ENCODE peak calls at places on chromosomes 4 and X, in four cellular contexts. K is cardiac fibroblast, I is BJ, D is GM12865. Q is an unnamed sample.

GRCh38 chrX:69144854-69145253 is 20.4 kb downstream of the PJA1 start:
- DNase-seq in K (no peak), D (no peak), I (no peak), Q (peak)

GRCh38 chrX:17563515-17563914 is 173.8 kb upstream of the SCML1 start:
- DNase-seq in K (no peak), D (no peak), I (no peak), Q (no peak)

GRCh38 chr4:69744157-69744478 is 16.3 kb downstream of the SULT1B1 start:
- DNase-seq in I (no peak), K (no peak), D (no peak), Q (peak)

GRCh38 chr4:54542119-54542438 is 115.7 kb upstream of the KIT start:
- DNase-seq in D (no peak), I (no peak), K (no peak), Q (no peak)

GRCh38 chr4:77100234-77100633 is 24.4 kb upstream of the CCNI start:
- DNase-seq in I (no peak), D (no peak), K (peak), Q (no peak)

GRCh38 chr4:139177049-139177887 is at the start of gene ELF2:
- DNase-seq in I (no peak), K (peak), D (peak), Q (peak)

GRCh38 chr4:171846232-171846631 is 33.0 kb downstream of the GALNTL6 start:
- DNase-seq in K (peak), D (peak), I (no peak), Q (no peak)

GRCh38 chr4:39452153-39452859 is 6.4 kb downstream of the RPL9 start:
- DNase-seq in K (no peak), D (no peak), I (no peak), Q (no peak)

GRCh38 chr4:26130173-26130572 is 190.6 kb upstream of the RBPJ start:
- DNase-seq in K (no peak), I (no peak), D (peak), Q (no peak)

GRCh38 chrX:113929004-113929403 is 654.9 kb upstream of the HTR2C start:
- DNase-seq in K (peak), D (peak), I (no peak), Q (no peak)

GRCh38 chr4:124907881-124908280 is 195.3 kb upstream of the ANKRD50 start:
- DNase-seq in K (peak), D (no peak), I (peak), Q (no peak)

GRCh38 chr4:121599049-121599448 is 97.7 kb downstream of the ANXA5 start:
- DNase-seq in K (no peak), D (no peak), I (no peak), Q (no peak)

GRCh38 chr4:121594796-121595526 is 101.8 kb downstream of the ANXA5 start:
- DNase-seq in I (peak), K (peak), D (no peak), Q (no peak)

GRCh38 chr4:121597346-121597934 is 99.3 kb downstream of the ANXA5 start:
- DNase-seq in K (no peak), I (no peak), D (peak), Q (no peak)

DNA sequence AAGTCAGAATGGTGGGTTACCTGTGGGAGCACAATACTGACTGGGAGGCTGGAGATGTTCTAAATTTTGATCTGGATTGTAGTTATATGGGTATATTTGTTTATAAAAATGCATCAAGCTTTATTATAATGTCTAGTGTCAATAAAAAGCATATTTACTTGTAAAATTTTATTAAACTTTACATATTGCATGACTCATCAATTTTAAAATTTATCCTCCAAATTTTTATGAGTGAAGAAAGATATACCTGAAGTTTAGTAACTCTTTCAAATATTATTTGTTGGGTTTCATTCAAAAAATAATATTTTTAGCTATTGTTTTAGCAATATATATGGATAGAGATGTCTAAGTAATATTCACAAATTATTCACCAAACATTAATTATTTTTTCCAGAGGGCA is 103.0 kb downstream of the ANXA5 start:
- DNase-seq in I (no peak), D (no peak), K (no peak), Q (no peak)
- TF ChIP-seq CTCF in I (no peak), D (no peak), K (no peak), Q (no peak)

GRCh38 chr4:109798866-109799265 is 2.9 kb downstream of the CFI start:
- DNase-seq in K (no peak), I (no peak), D (no peak), Q (no peak)
- TF ChIP-seq CTCF in K (no peak), I (no peak), D (no peak), Q (no peak)

DNA sequence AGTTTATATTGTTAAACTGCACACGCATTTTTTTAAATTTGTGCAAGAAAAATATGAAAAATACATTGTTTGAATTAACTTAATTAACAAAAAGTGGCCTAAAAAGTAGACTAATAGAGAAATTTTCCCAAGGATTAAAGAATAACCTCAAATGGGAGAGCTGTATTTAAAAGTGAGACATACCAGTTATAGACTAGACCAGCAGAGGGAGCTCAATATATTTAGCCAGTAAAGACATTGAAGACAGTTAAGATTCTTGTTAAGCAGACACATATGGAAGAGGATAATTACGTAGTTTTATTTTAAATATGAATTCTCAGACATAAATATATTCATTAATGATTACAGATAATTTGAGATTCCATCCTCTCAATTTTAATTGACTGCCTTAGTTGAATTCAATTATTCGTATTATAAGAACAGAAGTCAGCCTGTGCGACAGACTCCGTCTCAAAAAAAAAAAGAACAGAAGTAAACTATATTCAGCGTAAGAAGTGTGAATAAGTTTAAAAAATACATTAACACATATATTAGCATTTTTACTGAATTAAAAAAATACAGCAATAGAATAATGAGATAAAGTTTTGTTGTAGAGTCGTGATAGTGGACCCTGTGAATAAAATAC is 64.8 kb downstream of the GLRA3 start:
- DNase-seq in D (peak), I (no peak), K (peak), Q (no peak)
- TF ChIP-seq CTCF in D (peak), I (peak), K (peak), Q (peak)

GRCh38 chr4:168945291-168945690 is 64.8 kb downstream of the CBR4 start:
- DNase-seq in D (no peak), I (no peak), K (no peak), Q (no peak)

GRCh38 chr4:168942985-168943384 is 67.1 kb downstream of the CBR4 start:
- DNase-seq in D (peak), I (no peak), K (no peak), Q (no peak)
- TF ChIP-seq CTCF in D (peak), I (peak), K (peak), Q (peak)

DNA sequence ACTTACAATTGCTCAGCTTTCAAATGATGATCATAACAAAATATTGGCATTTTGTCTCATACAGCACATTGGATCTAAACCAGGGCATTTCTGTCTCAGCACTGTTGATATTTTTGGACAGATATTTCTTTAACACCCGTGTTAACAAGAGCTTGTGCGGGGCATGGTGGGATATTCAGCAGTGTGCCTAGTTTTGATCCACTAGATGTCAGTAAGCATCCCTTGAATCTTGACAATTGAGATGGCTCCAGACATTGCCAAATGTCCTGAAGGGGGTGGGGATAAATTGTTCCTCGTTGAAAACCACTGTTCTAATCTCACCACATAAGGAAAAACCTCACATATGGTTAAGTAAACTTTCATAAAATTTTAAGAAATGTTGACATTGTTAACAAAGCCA is 806.3 kb downstream of the STIM2 start:
- DNase-seq in K (no peak), I (no peak), D (no peak), Q (no peak)
- TF ChIP-seq CTCF in K (no peak), I (no peak), D (no peak), Q (no peak)

DNA sequence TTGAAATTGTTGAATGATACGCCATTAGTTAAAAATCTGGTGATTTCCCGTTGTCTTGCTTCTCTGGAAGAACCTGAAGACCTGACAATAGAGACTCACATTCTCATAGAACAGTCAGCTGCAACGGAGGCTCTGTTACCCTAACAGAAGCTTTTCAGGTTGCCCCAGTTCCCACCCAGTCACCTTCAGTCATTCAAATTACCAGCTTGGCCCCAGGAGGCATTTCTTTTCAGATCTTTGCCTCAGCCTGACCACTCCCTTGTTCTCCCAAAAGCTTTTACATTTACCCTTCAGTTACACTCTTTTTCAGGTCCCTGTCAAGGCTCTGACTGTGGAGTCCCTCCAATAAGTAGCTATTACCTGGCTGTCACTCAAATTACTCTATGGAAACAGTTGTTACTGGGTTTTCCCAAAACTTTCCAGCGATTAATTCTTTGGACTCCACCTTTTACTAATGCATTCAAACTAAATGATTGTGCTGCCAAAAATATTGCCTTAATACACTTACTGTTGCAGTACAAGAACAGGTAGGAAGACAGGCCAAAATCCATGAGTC is 162.2 kb upstream of the FTHL17 start:
- DNase-seq in I (no peak), D (peak), K (no peak), Q (no peak)
- TF ChIP-seq CTCF in I (no peak), D (no peak), K (no peak), Q (no peak)